ENCODE peak calls at places on chromosome 19, in six cellular contexts. V, L, G, X, J and T are unnamed samples. For H3K27me3, the result is how much of the 10 kb centered on the place peaks cover.

GRCh38 chr19:33406521-33407139 is 33.1 kb downstream of the CEBPG start:
- DNase-seq in V (peak), L (peak), G (peak), X (peak), J (peak), T (peak)

GRCh38 chr19:1392407-1392806 is 8.7 kb downstream of the NDUFS7 start:
- DNase-seq in V (no peak), L (no peak), G (no peak), X (no peak), J (no peak), T (no peak)

GRCh38 chr19:571127-571974 is 1.0 kb upstream of the BSG start:
- DNase-seq in V (peak), L (peak), G (peak), X (peak), J (peak), T (peak)

GRCh38 chr19:1767464-1767933 is 14.2 kb downstream of the ONECUT3 start:
- DNase-seq in V (peak), L (peak), G (peak), X (peak), J (peak), T (no peak)

GRCh38 chr19:13881231-13881691 is 4.3 kb downstream of the NANOS3 start:
- DNase-seq in V (peak), L (no peak), G (no peak), X (no peak), J (peak), T (peak)

GRCh38 chr19:4602915-4603314 is 36.4 kb upstream of the TNFAIP8L1 start:
- DNase-seq in V (no peak), L (no peak), G (no peak), X (no peak), J (no peak), T (no peak)

GRCh38 chr19:15187026-15188007 is 13.5 kb downstream of the NOTCH3 start:
- DNase-seq in V (no peak), L (no peak), G (peak), X (no peak), J (no peak), T (no peak)

GRCh38 chr19:771332-771785 is 20.4 kb downstream of the MISP start:
- DNase-seq in V (no peak), L (peak), G (no peak), X (no peak), J (no peak), T (peak)

GRCh38 chr19:10286803-10287737 is at the start of gene ICAM4:
- DNase-seq in V (peak), L (peak), G (peak), X (peak), J (no peak), T (no peak)

GRCh38 chr19:24029941-24030636 is 56.9 kb upstream of the ZNF254 start:
- DNase-seq in V (no peak), L (no peak), G (no peak), X (no peak), J (no peak), T (no peak)

GRCh38 chr19:11680689-11681302 is 58.0 kb downstream of the ZNF823 start:
- DNase-seq in V (no peak), L (no peak), G (no peak), X (no peak), J (no peak), T (no peak)

GRCh38 chr19:37251308-37252229 is 33.6 kb downstream of the ZNF383 start:
- DNase-seq in V (peak), L (peak), G (peak), X (peak), J (no peak), T (peak)

GRCh38 chr19:44757735-44758505 is 9.4 kb downstream of the BCL3 start:
- DNase-seq in V (peak), L (peak), G (peak), X (peak), J (no peak), T (no peak)

GRCh38 chr19:9498183-9498902 is at the start of gene ZNF560:
- DNase-seq in V (no peak), L (no peak), G (peak), X (no peak), J (no peak), T (peak)

GRCh38 chr19:10388957-10389356 is 8.6 kb upstream of the TYK2 start:
- DNase-seq in V (peak), L (peak), G (peak), X (peak), J (peak), T (peak)

GRCh38 chr19:17020380-17020779 is 6.2 kb downstream of the CPAMD8 start:
- DNase-seq in V (no peak), L (peak), G (peak), X (peak), J (no peak), T (no peak)

GRCh38 chr19:45103200-45103624 is 10.2 kb downstream of the PPP1R37 start:
- DNase-seq in V (peak), L (no peak), G (peak), X (peak), J (peak), T (no peak)

GRCh38 chr19:43778651-43779050 is 2.1 kb downstream of the KCNN4 start:
- DNase-seq in V (no peak), L (no peak), G (no peak), X (no peak), J (no peak), T (no peak)

GRCh38 chr19:46625731-46626130 is 842 bp upstream of the PTGIR start:
- DNase-seq in V (no peak), L (no peak), G (no peak), X (no peak), J (no peak), T (no peak)
- H3K27me3 ChIP-seq in V (under half), L (under half), G (under half), X (under half), J (under half), T (under half)

DNA sequence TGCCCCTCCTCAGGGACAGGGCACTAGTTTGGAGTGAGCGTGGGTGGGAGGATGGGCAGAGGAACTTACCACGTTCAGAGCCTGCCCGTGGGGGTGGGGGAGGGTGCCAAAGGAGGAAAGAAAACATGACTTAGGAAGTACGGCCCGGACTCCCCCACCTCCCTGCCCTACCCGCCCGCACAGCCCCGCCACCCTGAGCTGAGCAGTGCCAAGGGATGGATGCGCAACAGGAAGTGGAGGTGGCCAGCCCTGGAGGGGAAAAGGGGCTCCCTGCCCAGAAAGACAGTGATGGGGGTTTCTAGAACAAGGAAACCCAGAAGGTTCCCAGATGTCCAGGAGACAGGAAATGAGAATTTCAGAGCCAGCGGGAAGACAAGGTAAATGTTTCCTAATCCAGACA is 6.3 kb downstream of the TEAD2 start:
- DNase-seq in V (no peak), L (no peak), G (no peak), X (peak), J (no peak), T (no peak)
- H3K27ac ChIP-seq in V (peak), L (peak), G (no peak), X (peak), J (no peak), T (no peak)

DNA sequence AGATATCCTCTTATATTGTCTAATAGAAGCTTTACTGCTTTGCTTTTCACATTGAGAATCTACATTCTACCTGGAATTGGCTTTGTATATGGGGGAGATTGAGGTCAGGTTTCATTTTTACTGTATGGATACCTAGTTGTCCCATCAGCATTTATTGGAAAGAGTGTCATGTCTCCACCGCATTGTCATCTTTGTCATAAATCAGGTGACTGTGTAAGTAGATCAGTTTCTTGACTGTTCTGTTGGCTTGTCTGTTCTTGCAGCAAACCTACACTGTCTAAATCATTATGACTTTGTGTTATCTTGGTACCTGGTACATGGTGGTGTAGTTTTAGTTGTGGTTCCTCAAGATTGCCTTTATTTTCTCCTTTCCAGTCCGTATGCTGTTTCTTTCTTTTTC is 5.8 kb downstream of the URI1 start:
- DNase-seq in V (no peak), L (no peak), G (no peak), X (no peak), J (no peak), T (no peak)
- H3K27me3 ChIP-seq in V (under half), L (under half), G (under half), X (under half), J (under half), T (under half)

GRCh38 chr19:35336166-35336955 is 7.4 kb downstream of the CD22 start:
- DNase-seq in V (no peak), L (no peak), G (no peak), X (no peak), J (no peak), T (no peak)
- H3K27ac ChIP-seq in V (no peak), L (no peak), G (no peak), X (no peak), J (no peak), T (no peak)

GRCh38 chr19:55134732-55135131 is 14.3 kb downstream of the TNNT1 start:
- DNase-seq in V (no peak), L (no peak), G (no peak), X (no peak), J (no peak), T (no peak)
- H3K27me3 ChIP-seq in V (under half), L (under half), G (under half), X (under half), J (under half), T (under half)

DNA sequence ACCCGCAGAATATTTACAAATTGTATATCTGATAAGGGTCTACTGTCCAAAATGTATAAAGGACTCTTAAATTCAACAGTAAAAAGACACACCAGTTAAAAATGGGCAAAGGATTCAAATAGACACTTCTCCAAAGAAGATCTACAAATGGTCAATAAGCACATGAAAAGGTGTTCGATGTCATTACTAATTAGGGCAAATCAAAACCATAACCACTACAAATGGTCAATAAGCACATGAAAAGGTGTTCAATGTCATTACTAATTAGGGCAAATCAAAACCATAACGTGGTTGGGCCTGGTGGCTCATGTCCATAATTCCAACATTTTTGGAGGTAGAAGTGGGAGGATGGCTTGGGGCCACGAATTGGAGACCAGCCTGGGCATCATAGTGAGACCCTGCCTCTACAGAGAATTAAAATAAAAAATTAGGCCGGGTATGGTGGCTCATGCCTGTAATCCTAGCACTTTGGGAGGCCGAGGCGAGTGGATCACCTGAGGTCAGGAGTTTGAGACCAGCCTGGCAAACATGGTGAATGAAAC is 40.5 kb downstream of the ACTN4 start:
- DNase-seq in V (no peak), L (no peak), G (no peak), X (no peak), J (no peak), T (no peak)
- H3K27ac ChIP-seq in V (peak), L (no peak), G (no peak), X (peak), J (no peak), T (peak)

GRCh38 chr19:29577662-29577963 is 28.5 kb upstream of the POP4 start:
- DNase-seq in V (no peak), L (no peak), G (no peak), X (no peak), J (no peak), T (no peak)
- H3K27me3 ChIP-seq in V (under half), L (under half), G (under half), X (under half), J (under half), T (half or more)

GRCh38 chr19:3405261-3405653 is 38.9 kb downstream of the NFIC start:
- DNase-seq in V (no peak), L (no peak), G (no peak), X (no peak), J (no peak), T (no peak)

GRCh38 chr19:3408996-3409345 is 42.6 kb downstream of the NFIC start:
- DNase-seq in V (no peak), L (no peak), G (no peak), X (no peak), J (no peak), T (no peak)

GRCh38 chr19:3409346-3410064 is 43.1 kb downstream of the NFIC start:
- DNase-seq in V (peak), L (no peak), G (peak), X (peak), J (no peak), T (no peak)

GRCh38 chr19:3406571-3407111 is 40.3 kb downstream of the NFIC start:
- DNase-seq in V (no peak), L (no peak), G (no peak), X (no peak), J (no peak), T (no peak)

GRCh38 chr19:3407556-3408516 is 41.5 kb downstream of the NFIC start:
- DNase-seq in V (peak), L (no peak), G (peak), X (no peak), J (no peak), T (no peak)
- H3K27ac ChIP-seq in V (peak), L (no peak), G (peak), X (peak), J (no peak), T (no peak)

GRCh38 chr19:54096642-54097106 is 3.9 kb downstream of the OSCAR start:
- DNase-seq in V (no peak), L (no peak), G (peak), X (peak), J (peak), T (no peak)

GRCh38 chr19:54100560-54100959 is at the start of gene OSCAR:
- DNase-seq in V (no peak), L (no peak), G (no peak), X (peak), J (no peak), T (no peak)

GRCh38 chr19:54094601-54095000 is 6.0 kb downstream of the OSCAR start:
- DNase-seq in V (no peak), L (no peak), G (peak), X (no peak), J (no peak), T (no peak)

DNA sequence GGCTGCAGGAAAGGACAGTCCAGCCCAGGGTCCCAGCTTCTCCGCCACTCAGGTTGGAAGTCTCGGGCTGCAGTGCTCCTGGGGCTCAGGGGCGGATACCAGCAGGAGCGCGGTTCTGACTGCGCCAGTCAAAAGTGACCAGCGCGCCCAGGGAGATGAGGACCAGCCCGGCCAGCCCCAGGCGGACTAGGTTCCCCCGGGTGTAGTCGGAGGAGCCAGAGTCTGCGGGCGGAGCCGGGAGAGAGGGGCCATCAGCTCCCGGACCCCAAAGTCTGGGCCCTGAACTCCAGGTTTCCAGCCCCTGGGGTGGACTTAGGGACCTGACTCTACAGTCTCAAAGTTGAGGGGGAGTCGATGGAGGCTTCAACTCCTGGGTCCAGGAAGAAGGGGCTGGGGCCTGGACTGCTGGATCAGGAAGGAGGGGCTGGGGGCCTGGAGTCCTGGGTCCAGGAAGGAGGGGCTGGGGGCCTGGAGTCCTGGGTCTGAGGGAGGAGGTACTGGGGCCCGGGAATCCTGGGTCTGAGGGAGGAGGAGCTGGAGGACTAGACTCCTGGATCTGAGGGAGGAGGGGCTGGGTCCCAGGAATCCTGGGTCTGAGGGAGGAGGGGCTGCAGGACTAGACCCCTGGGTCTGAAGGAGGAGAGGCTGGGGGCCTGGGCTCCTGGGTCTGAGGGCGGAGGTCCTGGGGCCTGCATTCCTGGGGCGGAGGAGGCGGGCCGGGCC is 5.3 kb downstream of the OSCAR start:
- DNase-seq in V (no peak), L (no peak), G (no peak), X (no peak), J (no peak), T (no peak)
- H3K27me3 ChIP-seq in V (under half), L (under half), G (under half), X (under half), J (under half), T (under half)

DNA sequence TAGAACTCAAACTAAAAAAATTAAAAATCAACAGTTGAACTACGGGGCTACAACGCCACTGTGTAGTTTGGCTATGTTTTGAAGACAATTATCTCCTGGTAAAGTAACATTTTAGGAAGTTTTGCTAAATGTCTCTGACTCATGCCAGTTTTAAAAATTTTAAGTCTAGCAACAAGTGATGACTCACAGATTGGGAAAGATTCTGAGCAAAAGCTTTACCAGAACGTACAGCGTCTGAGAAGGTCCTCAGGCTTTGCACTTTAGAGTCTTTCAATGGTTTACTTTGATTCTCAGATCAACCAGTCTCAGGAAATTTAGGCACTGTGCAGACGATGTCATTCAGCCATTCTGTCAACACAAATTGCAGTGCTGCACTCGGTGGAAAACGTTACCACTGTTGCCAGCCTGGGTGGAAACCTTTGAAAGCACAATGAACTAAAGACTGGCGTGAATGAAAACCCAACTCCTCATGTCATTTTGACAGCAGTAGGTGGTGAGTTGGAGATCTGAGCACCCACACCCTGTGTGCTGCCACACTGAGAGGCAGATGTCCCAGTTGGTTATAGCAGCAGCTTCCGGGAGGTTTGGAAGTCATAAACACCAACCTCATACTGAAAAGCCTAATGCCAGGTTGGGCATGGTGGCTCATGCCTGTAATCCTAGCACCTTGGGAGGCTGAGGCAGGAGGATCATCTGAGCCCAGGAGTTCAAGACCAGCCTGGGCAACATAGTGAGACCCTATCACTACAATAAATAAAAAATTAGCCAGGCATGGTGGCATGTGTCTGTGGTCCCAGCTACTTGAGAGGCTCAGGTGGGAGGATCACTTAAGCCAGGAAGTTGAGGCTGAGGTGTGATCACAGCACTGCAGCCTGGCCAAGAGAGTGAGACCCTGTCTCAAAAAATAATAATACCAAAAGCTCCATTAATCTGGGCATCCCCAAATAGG is 6.3 kb upstream of the WTIP start:
- DNase-seq in V (no peak), L (peak), G (no peak), X (no peak), J (no peak), T (peak)
- H3K27ac ChIP-seq in V (no peak), L (no peak), G (no peak), X (peak), J (no peak), T (no peak)